ENCODE peak calls at places on chromosomes 2 and 18, in nine cellular contexts. G is left ventricle myocardium inferior; Z is trophoblast cell; M is cardiac muscle cell; H is neural progenitor cell; X is K562; T is IMR-90; O is CD4-positive, CD25-positive, alpha-beta regulatory T cell; R is sigmoid colon. Y is an unnamed sample. For H3K4me1 and H3K27me3, the result is how much of the 10 kb centered on the place peaks cover.

GRCh38 chr2:3198119-3198518 is 179.5 kb downstream of the EIPR1 start:
- DNase-seq in G (no peak), Z (no peak), M (no peak), H (peak), X (no peak), T (no peak), O (no peak), R (no peak), Y (no peak)

GRCh38 chr2:403682-404081 is 115.8 kb upstream of the ALKAL2 start:
- DNase-seq in G (no peak), Z (no peak), M (no peak), H (no peak), X (no peak), T (no peak), O (no peak), R (no peak), Y (no peak)

GRCh38 chr2:218996937-218997336 is 3.7 kb upstream of the CRYBA2 start:
- DNase-seq in G (no peak), Z (no peak), M (no peak), H (no peak), X (no peak), T (no peak), O (no peak), R (no peak), Y (no peak)

GRCh38 chr2:20378891-20379519 is 28.4 kb upstream of the PUM2 start:
- DNase-seq in G (peak), Z (peak), M (peak), H (peak), X (peak), T (peak), O (no peak), R (peak), Y (no peak)

GRCh38 chr2:161373939-161374338 is 42.2 kb upstream of the TBR1 start:
- DNase-seq in G (no peak), Z (peak), M (peak), H (no peak), X (no peak), T (peak), O (no peak), R (no peak), Y (no peak)

GRCh38 chr2:189555243-189555642 is 25.3 kb downstream of the SLC40A1 start:
- DNase-seq in G (no peak), Z (no peak), M (peak), H (no peak), X (no peak), T (peak), O (no peak), R (no peak), Y (no peak)

GRCh38 chr18:40565805-40566509 is 1389.1 kb upstream of the PIK3C3 start:
- DNase-seq in G (no peak), Z (no peak), M (no peak), H (no peak), X (no peak), T (no peak), O (no peak), R (no peak), Y (no peak)

GRCh38 chr2:140892429-140892828 is 1238.4 kb downstream of the LRP1B start:
- DNase-seq in G (no peak), Z (no peak), M (no peak), H (no peak), X (no peak), T (peak), O (no peak), R (no peak), Y (no peak)

GRCh38 chr2:3789246-3789645 is 85.9 kb downstream of the DCDC2C start:
- DNase-seq in G (no peak), Z (no peak), M (no peak), H (no peak), X (no peak), T (peak), O (no peak), R (no peak), Y (no peak)

GRCh38 chr2:56741601-56742102 is 557.9 kb downstream of the CCDC85A start:
- DNase-seq in G (peak), Z (peak), M (peak), H (no peak), X (no peak), T (peak), O (no peak), R (no peak), Y (no peak)

GRCh38 chr2:156792242-156792840 is 356.2 kb downstream of the GPD2 start:
- DNase-seq in G (no peak), Z (no peak), M (no peak), H (no peak), X (no peak), T (no peak), O (no peak), R (no peak), Y (no peak)

DNA sequence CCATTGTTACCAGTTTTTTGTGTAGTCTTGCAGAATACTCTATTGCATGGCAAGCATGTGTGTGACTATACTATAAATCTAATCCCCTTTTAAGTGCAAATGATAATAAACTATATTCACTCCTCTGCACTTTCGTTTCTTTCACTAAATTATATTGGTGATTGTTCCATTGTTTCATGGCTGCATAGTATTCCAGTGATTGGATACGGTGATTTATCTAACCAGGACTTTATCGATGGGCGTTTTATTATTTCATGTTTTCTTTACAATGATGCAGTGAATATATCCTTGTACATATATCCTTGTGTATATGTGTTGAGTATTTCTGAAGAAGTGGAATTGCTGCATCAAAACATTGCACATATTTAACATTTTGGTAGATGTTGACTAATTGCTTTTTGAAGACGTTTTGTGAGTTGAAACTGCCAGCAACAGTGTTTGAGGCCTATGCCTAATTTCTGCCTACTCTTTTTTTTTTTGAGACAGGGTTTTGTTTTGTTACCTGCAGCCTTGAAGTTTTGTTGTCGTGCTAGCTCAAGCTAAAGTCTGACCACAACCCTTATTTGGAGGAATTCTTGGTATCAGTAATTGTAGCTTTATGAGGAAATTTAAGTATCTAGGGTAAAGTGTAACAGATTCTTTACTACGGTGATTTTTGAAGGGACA is 2.7 kb downstream of the MIB1 start:
- DNase-seq in G (no peak), Z (no peak), M (no peak), H (no peak), X (no peak), T (no peak), O (no peak), R (no peak), Y (no peak)
- H3K4me3 ChIP-seq in G (peak), Z (no peak), M (peak), H (peak), X (peak), T (no peak), O (peak), R (no peak), Y (no peak)

GRCh38 chr2:222902660-222903059 is 41.8 kb downstream of the ACSL3 start:
- DNase-seq in G (no peak), Z (no peak), M (no peak), H (no peak), X (no peak), T (no peak), O (no peak), R (no peak), Y (no peak)
- H3K4me1 ChIP-seq in G (half or more), Z (under half), M (under half), H (under half), X (under half), T (under half), O (under half), R (half or more), Y (under half)

DNA sequence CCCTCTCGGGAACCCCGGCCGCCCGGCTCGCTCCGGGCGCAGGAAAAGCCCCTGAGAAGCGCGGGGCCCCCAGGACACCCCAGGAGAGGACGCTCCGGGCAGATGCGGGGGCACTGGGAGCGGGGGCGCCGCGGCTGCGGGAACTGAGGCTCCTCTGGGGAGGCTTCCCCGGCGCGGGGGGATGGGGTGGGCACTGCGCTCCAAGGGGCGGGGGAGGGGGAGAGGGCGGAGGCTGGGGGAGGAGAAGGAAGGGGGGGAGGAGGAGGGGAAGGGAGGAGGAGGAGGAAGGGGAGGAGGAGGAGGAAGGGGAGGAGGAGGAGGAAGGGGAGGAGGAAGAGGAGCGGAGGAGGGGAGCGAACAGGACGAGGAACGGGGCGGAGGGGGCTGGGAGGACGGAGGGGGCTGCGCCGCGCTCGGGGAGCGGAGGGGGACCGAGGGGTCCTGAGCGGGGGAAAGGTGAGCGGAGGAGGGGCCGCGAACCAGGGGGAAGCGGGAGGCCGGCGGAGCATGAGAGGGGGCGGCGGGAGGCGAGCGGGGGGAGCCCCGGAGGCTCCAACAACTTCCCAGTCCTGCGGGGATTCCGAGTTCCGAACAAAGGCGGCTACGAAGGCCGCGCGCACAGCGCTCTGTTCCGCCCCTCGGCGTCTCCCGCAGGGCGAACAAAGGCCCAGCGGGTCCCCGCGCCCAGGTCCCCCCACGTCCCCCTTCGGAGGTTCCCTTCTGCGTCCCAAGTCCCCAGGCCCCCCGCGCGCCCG is 742 bp downstream of the PXDN start:
- DNase-seq in G (no peak), Z (no peak), M (peak), H (peak), X (no peak), T (peak), O (no peak), R (peak), Y (no peak)
- H3K27me3 ChIP-seq in G (half or more), Z (under half), M (under half), H (half or more), X (under half), T (under half), O (under half), R (under half), Y (under half)

GRCh38 chr2:217995741-217996141 is 7.1 kb downstream of the TNS1 start:
- DNase-seq in G (peak), Z (no peak), M (peak), H (no peak), X (no peak), T (no peak), O (no peak), R (no peak), Y (no peak)
- H3K4me3 ChIP-seq in G (no peak), Z (no peak), M (no peak), H (no peak), X (no peak), T (no peak), O (no peak), R (no peak), Y (no peak)

GRCh38 chr2:8514274-8514662 is 167.6 kb upstream of the ID2 start:
- DNase-seq in G (no peak), Z (no peak), M (no peak), H (no peak), X (no peak), T (no peak), O (no peak), R (no peak), Y (no peak)

GRCh38 chr2:8509613-8510012 is 172.2 kb upstream of the ID2 start:
- DNase-seq in G (no peak), Z (no peak), M (no peak), H (no peak), X (no peak), T (no peak), O (no peak), R (no peak), Y (no peak)

GRCh38 chr2:8513601-8514273 is 168.1 kb upstream of the ID2 start:
- DNase-seq in G (no peak), Z (no peak), M (no peak), H (no peak), X (no peak), T (no peak), O (no peak), R (no peak), Y (no peak)

GRCh38 chr2:8510519-8510918 is 171.3 kb upstream of the ID2 start:
- DNase-seq in G (peak), Z (no peak), M (no peak), H (no peak), X (no peak), T (no peak), O (no peak), R (no peak), Y (no peak)

DNA sequence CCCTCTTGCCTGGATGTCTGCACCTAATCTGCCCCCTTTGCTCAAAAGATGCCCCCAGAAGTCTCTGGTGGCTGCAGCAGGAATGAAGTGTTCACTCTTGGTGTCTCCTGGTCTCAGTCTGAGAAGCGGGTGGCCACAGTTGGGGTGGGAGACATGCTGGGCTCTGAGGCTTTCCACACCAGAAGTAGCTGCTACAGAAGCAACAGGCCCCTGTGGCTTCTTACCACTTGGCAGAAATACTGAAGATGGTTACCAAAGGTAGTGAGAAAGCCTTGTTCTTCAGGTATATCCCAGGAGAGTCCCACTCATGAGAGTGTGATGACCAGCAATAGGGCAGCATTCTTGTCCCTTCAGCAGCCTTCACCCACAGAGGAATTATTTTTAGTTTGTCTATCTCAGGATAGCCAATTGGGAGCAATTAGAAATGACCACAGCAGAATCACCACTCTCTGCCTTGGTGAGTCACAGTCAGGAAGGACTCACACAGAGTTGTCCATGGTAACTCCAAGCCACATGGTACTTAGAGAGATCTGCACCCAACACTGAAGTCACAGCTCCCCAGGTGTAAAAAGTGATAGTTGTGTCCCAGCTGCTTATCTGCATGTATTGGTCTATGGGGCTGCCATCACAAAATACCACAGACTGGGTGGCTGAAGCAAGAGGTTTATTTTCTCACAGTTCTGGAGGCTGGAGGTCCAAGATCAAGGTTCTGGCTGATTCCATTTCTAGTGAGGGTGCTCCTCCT is 169.8 kb upstream of the ID2 start:
- DNase-seq in G (no peak), Z (no peak), M (peak), H (no peak), X (peak), T (peak), O (no peak), R (no peak), Y (no peak)
- H3K4me1 ChIP-seq in G (under half), Z (under half), M (under half), H (under half), X (under half), T (under half), O (under half), R (under half), Y (under half)

GRCh38 chr18:7117390-7118355 is at the start of gene LAMA1:
- DNase-seq in G (no peak), Z (no peak), M (peak), H (peak), X (no peak), T (peak), O (no peak), R (no peak), Y (no peak)
- H3K27me3 ChIP-seq in G (half or more), Z (under half), M (under half), H (under half), X (under half), T (under half), O (under half), R (half or more), Y (under half)

GRCh38 chr2:95073856-95074662 is 47.5 kb downstream of the MRPS5 start:
- DNase-seq in G (no peak), Z (no peak), M (no peak), H (no peak), X (no peak), T (no peak), O (no peak), R (no peak), Y (no peak)

GRCh38 chr2:95072424-95072823 is 46.9 kb downstream of the MAL start:
- DNase-seq in G (no peak), Z (no peak), M (no peak), H (no peak), X (no peak), T (no peak), O (no peak), R (no peak), Y (no peak)

GRCh38 chr2:95075440-95075885 is 46.1 kb downstream of the MRPS5 start:
- DNase-seq in G (no peak), Z (peak), M (no peak), H (no peak), X (no peak), T (no peak), O (no peak), R (no peak), Y (no peak)

GRCh38 chr2:95076705-95077520 is 44.7 kb downstream of the MRPS5 start:
- DNase-seq in G (peak), Z (peak), M (peak), H (peak), X (peak), T (peak), O (peak), R (peak), Y (peak)

DNA sequence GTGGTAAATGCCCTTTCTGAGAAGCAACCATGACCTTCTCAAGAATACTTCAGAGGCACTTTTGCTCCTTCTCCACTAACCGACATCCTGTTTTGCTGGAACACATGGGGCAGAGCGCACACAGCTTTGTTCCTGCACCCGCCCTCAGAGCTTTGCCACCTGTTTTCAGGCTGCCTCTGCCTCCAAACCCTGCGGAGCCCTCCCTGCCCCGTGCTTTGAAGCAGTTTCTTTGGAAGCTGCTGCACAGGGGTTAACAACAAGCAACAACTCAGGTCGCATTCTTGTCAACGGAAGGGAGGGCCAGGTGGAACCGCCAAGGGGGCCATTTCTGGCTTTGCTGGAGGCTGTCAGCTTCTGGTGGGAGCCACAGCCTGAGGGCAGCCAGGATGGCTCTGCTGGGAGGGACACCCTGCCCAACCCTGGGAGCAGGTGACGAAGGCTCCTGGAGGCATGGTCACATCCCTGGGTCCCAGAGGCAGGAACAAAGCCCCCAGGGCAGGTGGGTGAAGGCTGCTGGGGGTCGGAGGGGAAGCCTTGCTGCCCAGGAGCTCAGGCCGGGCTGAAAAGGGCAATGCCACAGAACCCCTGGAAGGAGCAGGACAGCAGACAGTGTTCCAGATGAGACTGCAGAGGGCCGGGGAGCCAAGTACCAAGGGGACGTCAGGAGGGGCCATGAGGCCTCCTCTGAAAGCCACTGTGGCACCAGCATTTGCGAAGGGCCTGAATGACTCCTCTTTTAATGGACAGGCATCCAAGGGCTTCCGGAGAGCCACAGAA is 46.8 kb downstream of the MRPS5 start:
- DNase-seq in G (no peak), Z (no peak), M (no peak), H (no peak), X (no peak), T (no peak), O (peak), R (no peak), Y (peak)
- H3K4me3 ChIP-seq in G (no peak), Z (no peak), M (no peak), H (no peak), X (no peak), T (no peak), O (peak), R (no peak), Y (peak)

Y was measured in CD8-positive, alpha-beta T cell.